ENCODE peak calls at places on chromosomes 11 and 22, in seven cellular contexts. J is mesothelial cell of epicardium, G is A549, R is AG04449, C is fibroblast of the aortic adventitia, K is epithelial cell of esophagus, P is coronary artery. S is an unnamed sample.

GRCh38 chr22:45612940-45613339 is 58.7 kb upstream of the ATXN10 start:
- DNase-seq in R (no peak), J (no peak), K (no peak), P (no peak), C (peak; percentile 47), G (no peak), S (no peak)

GRCh38 chr11:124897681-124898680 is at the start of gene ROBO4:
- DNase-seq in R (peak; percentile 56), C (peak; percentile 96), P (peak; percentile 72), G (no peak), K (peak; percentile 92), J (no peak), S (peak; percentile 65)

GRCh38 chr22:49574861-49575702 is 252.6 kb downstream of the BRD1 start:
- DNase-seq in G (no peak), C (no peak), P (peak; percentile 70), J (no peak), R (no peak), K (no peak), S (peak; percentile 58)

GRCh38 chr11:92845390-92846185 is 123.9 kb upstream of the MTNR1B start:
- DNase-seq in P (no peak), K (peak; percentile 78), C (no peak), G (no peak), J (no peak), R (no peak), S (no peak)

GRCh38 chr22:39946571-39947407 is 13.4 kb upstream of the TMA7B start:
- DNase-seq in G (no peak), K (no peak), J (no peak), P (no peak), C (no peak), R (no peak), S (no peak)

GRCh38 chr11:116972692-116973091 is 125.5 kb downstream of the SIK3 start:
- DNase-seq in J (no peak), C (no peak), P (no peak), R (no peak), K (no peak), G (peak; percentile 19), S (no peak)

GRCh38 chr22:46934746-46935491 is 172.5 kb downstream of the TBC1D22A start:
- DNase-seq in G (peak; percentile 56), J (no peak), C (peak; percentile 85), P (no peak), R (peak; percentile 67), K (peak; percentile 98), S (no peak)

GRCh38 chr22:35726398-35726797 is 8.7 kb downstream of the APOL5 start:
- DNase-seq in G (no peak), R (no peak), K (no peak), C (no peak), J (no peak), P (no peak), S (no peak)

GRCh38 chr11:78949976-78950690 is 375.5 kb upstream of the NARS2 start:
- DNase-seq in R (no peak), P (no peak), K (no peak), J (no peak), G (no peak), C (no peak), S (no peak)

GRCh38 chr22:35544810-35545209 is 4.2 kb downstream of the RASD2 start:
- DNase-seq in P (no peak), G (no peak), K (no peak), C (no peak), R (no peak), J (no peak), S (no peak)

GRCh38 chr11:34667810-34668582 is 47.1 kb downstream of the EHF start:
- DNase-seq in P (no peak), C (no peak), G (peak; percentile 84), K (peak; percentile 83), J (no peak), R (no peak), S (no peak)

GRCh38 chr11:130574740-130575139 is 126.3 kb downstream of the ADAMTS15 start:
- DNase-seq in J (no peak), R (no peak), P (no peak), G (no peak), K (no peak), C (no peak), S (no peak)

GRCh38 chr22:17931400-17931825 is 92.9 kb downstream of the MICAL3 start:
- DNase-seq in G (no peak), K (peak; percentile 38), R (no peak), J (no peak), P (no peak), C (no peak), S (no peak)

GRCh38 chr11:67270256-67271211 is 4.3 kb downstream of the GRK2 start:
- DNase-seq in G (no peak), P (no peak), C (no peak), R (no peak), J (no peak), K (peak; percentile 48), S (no peak)

GRCh38 chr11:12543596-12544415 is 130.4 kb upstream of the TEAD1 start:
- DNase-seq in K (peak; percentile 84), R (no peak), P (no peak), G (peak; percentile 18), C (no peak), J (no peak), S (no peak)

GRCh38 chr22:46561435-46561905 is 24.1 kb upstream of the CELSR1 start:
- DNase-seq in J (no peak), P (no peak), C (no peak), K (peak; percentile 48), G (peak; percentile 77), R (no peak), S (no peak)

GRCh38 chr11:128903248-128904041 is 12.3 kb downstream of the KCNJ5 start:
- DNase-seq in C (no peak), G (no peak), K (peak; percentile 88), P (no peak), R (no peak), J (no peak), S (no peak)

GRCh38 chr22:49692499-49693225 is 135.0 kb downstream of the BRD1 start:
- DNase-seq in C (no peak), K (no peak), J (no peak), P (peak; percentile 67), G (no peak), R (no peak), S (peak; percentile 64)

GRCh38 chr11:44990665-44991064 is 40.0 kb upstream of the TP53I11 start:
- DNase-seq in K (no peak), C (no peak), G (no peak), J (no peak), P (peak; percentile 16), R (no peak), S (no peak)

GRCh38 chr11:29293825-29294224 is 723.0 kb downstream of the KCNA4 start:
- DNase-seq in G (peak; percentile 70), R (peak; percentile 63), K (peak; percentile 81), J (no peak), P (no peak), C (peak; percentile 70), S (no peak)

GRCh38 chr11:66339163-66339675 is 3.0 kb upstream of the RIN1 start:
- DNase-seq in G (no peak), P (no peak), K (peak; percentile 99), J (no peak), R (no peak), C (no peak), S (no peak)

GRCh38 chr11:2885017-2885675 is 429 bp downstream of the CDKN1C start:
- DNase-seq in C (peak; percentile 36), K (peak; percentile 43), G (peak; percentile 64), J (no peak), P (no peak), R (no peak), S (no peak)

GRCh38 chr11:2887526-2888195 is 2.1 kb upstream of the CDKN1C start:
- DNase-seq in K (no peak), G (no peak), P (no peak), C (no peak), J (no peak), R (no peak), S (no peak)

GRCh38 chr11:2885676-2886081 is at the start of gene CDKN1C:
- DNase-seq in P (peak; percentile 93), G (peak; percentile 71), J (peak; percentile 78), C (peak; percentile 81), K (peak; percentile 77), R (no peak), S (peak; percentile 95)

GRCh38 chr11:2886936-2887335 is 1.4 kb upstream of the CDKN1C start:
- DNase-seq in G (no peak), P (no peak), R (no peak), K (no peak), J (no peak), C (no peak), S (no peak)

GRCh38 chr11:2886191-2886894 is 768 bp upstream of the CDKN1C start:
- DNase-seq in P (no peak), K (no peak), J (no peak), G (no peak), C (peak; percentile 13), R (no peak), S (no peak)
- TF ChIP-seq CTCF in P (no peak), K (no peak), J (no peak), G (no peak), C (peak; percentile 18), R (peak; percentile 35), S (peak; percentile 46)

GRCh38 chr11:74672332-74672955 is 58.8 kb downstream of the CHRDL2 start:
- DNase-seq in C (no peak), J (no peak), P (no peak), R (no peak), G (peak; percentile 21), K (peak; percentile 52), S (no peak)
- TF ChIP-seq CTCF in C (no peak), J (no peak), P (no peak), R (no peak), G (no peak), K (no peak), S (no peak)

DNA sequence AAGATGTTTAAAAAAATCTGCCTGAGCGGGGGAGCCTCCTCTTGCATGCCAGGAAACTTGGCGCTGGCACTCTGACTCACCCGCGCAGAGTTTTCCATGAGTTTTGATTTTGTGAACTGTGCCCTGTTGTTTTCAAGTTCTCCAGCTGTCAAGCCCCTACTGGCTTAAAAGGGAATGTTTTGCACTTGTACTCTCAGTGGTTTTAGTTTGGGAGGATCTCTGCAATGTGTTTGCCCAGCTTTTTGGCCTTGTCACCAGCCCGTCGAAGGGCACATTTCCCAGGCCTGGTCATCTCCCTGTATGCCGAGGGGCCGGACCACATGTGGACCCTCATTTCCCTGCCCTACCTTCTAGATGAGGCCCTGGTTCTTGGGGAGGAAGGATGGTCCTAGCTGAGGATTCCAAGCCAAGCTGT is 12.2 kb downstream of the MRGPRF start:
- DNase-seq in J (no peak), K (peak; percentile 74), C (peak; percentile 91), P (peak; percentile 92), R (peak; percentile 38), G (peak; percentile 63), S (no peak)
- TF ChIP-seq CTCF in J (peak; percentile 45), K (peak; percentile 59), C (peak; percentile 81), P (peak; percentile 26), R (peak; percentile 59), G (no peak), S (peak; percentile 67)

DNA sequence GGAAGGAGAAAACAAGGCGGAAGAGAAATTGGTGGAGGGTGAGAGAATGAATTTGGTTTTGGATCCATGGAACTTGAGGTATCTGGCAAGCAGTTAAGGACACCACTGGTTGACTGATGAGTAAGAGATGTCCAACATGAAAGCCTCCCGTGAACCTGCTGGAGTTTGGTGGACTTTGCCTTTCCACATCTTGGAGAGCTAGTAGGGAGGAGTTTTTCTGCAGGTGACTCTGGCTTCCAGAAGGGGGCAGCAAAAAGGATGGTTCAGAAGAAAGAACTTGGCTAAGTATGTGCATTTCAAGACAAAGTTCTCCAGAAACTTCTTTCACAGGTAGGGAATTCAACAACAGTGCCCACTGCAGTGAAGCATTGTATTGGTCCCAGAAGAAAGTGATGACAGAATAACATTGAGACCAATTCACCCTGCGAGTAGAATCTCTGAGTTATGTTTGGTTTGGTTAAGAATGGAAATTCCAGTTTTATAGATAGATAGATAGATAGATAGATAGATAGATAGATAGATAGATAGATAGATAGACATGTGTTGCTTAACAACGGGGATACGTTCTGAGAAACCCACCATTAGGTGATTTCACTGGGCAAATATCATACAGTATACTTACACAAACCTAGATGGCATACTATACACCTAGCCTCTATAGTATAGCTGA is 28.5 kb downstream of the DCDC1 start:
- DNase-seq in R (no peak), G (peak; percentile 49), P (no peak), C (peak; percentile 46), J (no peak), K (peak; percentile 52), S (no peak)
- TF ChIP-seq CTCF in R (peak; percentile 51), G (peak; percentile 28), P (no peak), C (peak; percentile 70), J (peak; percentile 47), K (peak; percentile 71), S (peak; percentile 65)